ENCODE peak calls at places on chromosomes 6 and 20, in four cellular contexts. One of them, this sample, is unnamed.

GRCh38 chr20:57993738-57994431 is 234.6 kb downstream of the ANKRD60 start:
- DNase-seq in H9: no peak
- DNase-seq in H1: no peak
- DNase-seq in neuronal stem cell: no peak
- DNase-seq in this sample: no peak

GRCh38 chr20:2133318-2134183 is 31.9 kb downstream of the STK35 start:
- DNase-seq in H9: no peak
- DNase-seq in H1: no peak
- DNase-seq in neuronal stem cell: peak; percentile 44
- DNase-seq in this sample: peak; percentile 90

GRCh38 chr6:10640402-10640801 is 54.0 kb downstream of the C6orf52 start:
- DNase-seq in H9: no peak
- DNase-seq in H1: no peak
- DNase-seq in neuronal stem cell: no peak
- DNase-seq in this sample: no peak

GRCh38 chr6:157335829-157336228 is 12.5 kb upstream of the TMEM242 start:
- DNase-seq in H9: peak; percentile 34
- DNase-seq in H1: no peak
- DNase-seq in neuronal stem cell: no peak
- DNase-seq in this sample: no peak

GRCh38 chr6:72084992-72085569 is 198.7 kb downstream of the RIMS1 start:
- DNase-seq in H9: no peak
- DNase-seq in H1: no peak
- DNase-seq in neuronal stem cell: peak; percentile 15
- DNase-seq in this sample: peak; percentile 22

GRCh38 chr6:73394577-73395354 is at the start of gene DDX43:
- DNase-seq in H9: peak; percentile 65
- DNase-seq in H1: peak; percentile 51
- DNase-seq in neuronal stem cell: no peak
- DNase-seq in this sample: no peak

GRCh38 chr6:33958208-33958862 is 154.5 kb upstream of the MLN start:
- DNase-seq in H9: peak; percentile 68
- DNase-seq in H1: peak; percentile 82
- DNase-seq in neuronal stem cell: peak; percentile 43
- DNase-seq in this sample: no peak

GRCh38 chr6:160132776-160133338 is 11.2 kb downstream of the SLC22A1 start:
- DNase-seq in H9: no peak
- DNase-seq in H1: no peak
- DNase-seq in neuronal stem cell: no peak
- DNase-seq in this sample: no peak

GRCh38 chr6:169831450-169832246 is 80.2 kb downstream of the ERMARD start:
- DNase-seq in H9: peak; percentile 93
- DNase-seq in H1: peak; percentile 97
- DNase-seq in neuronal stem cell: peak; percentile 82
- DNase-seq in this sample: peak; percentile 47

GRCh38 chr20:52219441-52219840 is 27.9 kb upstream of the ZFP64 start:
- DNase-seq in H9: peak; percentile 36
- DNase-seq in H1: no peak
- DNase-seq in neuronal stem cell: no peak
- DNase-seq in this sample: peak; percentile 15

GRCh38 chr6:14117158-14118090 is at the start of gene CD83:
- DNase-seq in H9: peak; percentile 69
- DNase-seq in H1: peak; percentile 68
- DNase-seq in neuronal stem cell: peak; percentile 37
- DNase-seq in this sample: peak; percentile 75

GRCh38 chr6:1551236-1551635 is 58.5 kb upstream of the FOXC1 start:
- DNase-seq in H9: no peak
- DNase-seq in H1: no peak
- DNase-seq in neuronal stem cell: no peak
- DNase-seq in this sample: no peak

GRCh38 chr6:20669571-20670314 is 135.5 kb downstream of the CDKAL1 start:
- DNase-seq in H9: no peak
- DNase-seq in H1: no peak
- DNase-seq in neuronal stem cell: no peak
- DNase-seq in this sample: peak; percentile 41

GRCh38 chr20:51329845-51330244 is 212.7 kb downstream of the NFATC2 start:
- DNase-seq in H9: no peak
- DNase-seq in H1: no peak
- DNase-seq in neuronal stem cell: no peak
- DNase-seq in this sample: no peak

GRCh38 chr6:44256291-44257006 is 879 bp downstream of the SLC35B2 start:
- DNase-seq in H9: peak; percentile 62
- DNase-seq in H1: peak; percentile 60
- DNase-seq in neuronal stem cell: no peak
- DNase-seq in this sample: no peak

GRCh38 chr6:43491750-43492661 is 14.6 kb downstream of the TJAP1 start:
- DNase-seq in H9: no peak
- DNase-seq in H1: no peak
- DNase-seq in neuronal stem cell: no peak
- DNase-seq in this sample: no peak

GRCh38 chr6:112149719-112150263 is 62.4 kb downstream of the FAM229B start:
- DNase-seq in H9: no peak
- DNase-seq in H1: no peak
- DNase-seq in neuronal stem cell: no peak
- DNase-seq in this sample: peak; percentile 78

GRCh38 chr20:53805895-53806384 is 212.3 kb upstream of the ZNF217 start:
- DNase-seq in H9: no peak
- DNase-seq in H1: no peak
- DNase-seq in neuronal stem cell: no peak
- DNase-seq in this sample: peak; percentile 67

GRCh38 chr6:85865665-85866372 is 223.1 kb upstream of the SYNCRIP start:
- DNase-seq in H9: no peak
- DNase-seq in H1: no peak
- DNase-seq in neuronal stem cell: no peak
- DNase-seq in this sample: peak; percentile 65

GRCh38 chr6:136426627-136427377 is 123.4 kb downstream of the MAP7 start:
- DNase-seq in H9: no peak
- DNase-seq in H1: no peak
- DNase-seq in neuronal stem cell: no peak
- DNase-seq in this sample: no peak

GRCh38 chr6:15443119-15443518 is 197.2 kb downstream of the JARID2 start:
- DNase-seq in H9: no peak
- DNase-seq in H1: no peak
- DNase-seq in neuronal stem cell: no peak
- DNase-seq in this sample: peak; percentile 95

GRCh38 chr6:78607188-78607587 is 260.2 kb upstream of the IRAK1BP1 start:
- DNase-seq in H9: no peak
- DNase-seq in H1: no peak
- DNase-seq in neuronal stem cell: no peak
- DNase-seq in this sample: peak; percentile 76

GRCh38 chr6:12968839-12969558 is 252.4 kb downstream of the PHACTR1 start:
- DNase-seq in H9: no peak
- DNase-seq in H1: no peak
- DNase-seq in neuronal stem cell: no peak
- DNase-seq in this sample: no peak

GRCh38 chr6:130973521-130974277 is 89.3 kb downstream of the EPB41L2 start:
- DNase-seq in H9: no peak
- DNase-seq in H1: no peak
- DNase-seq in neuronal stem cell: no peak
- DNase-seq in this sample: no peak

GRCh38 chr6:95293257-95293656 is 284.1 kb upstream of the MANEA start:
- DNase-seq in H9: no peak
- DNase-seq in H1: no peak
- DNase-seq in neuronal stem cell: no peak
- DNase-seq in this sample: no peak

GRCh38 chr6:5025911-5026819 is 22.3 kb upstream of the RPP40 start:
- DNase-seq in H9: peak; percentile 76
- DNase-seq in H1: peak; percentile 71
- DNase-seq in neuronal stem cell: peak; percentile 58
- DNase-seq in this sample: peak; percentile 78

GRCh38 chr20:8020314-8021079 is 936 bp upstream of the TMX4 start:
- DNase-seq in H9: no peak
- DNase-seq in H1: no peak
- DNase-seq in neuronal stem cell: no peak
- DNase-seq in this sample: peak; percentile 46

GRCh38 chr20:63484651-63485403 is 12.4 kb upstream of the KCNQ2 start:
- DNase-seq in H9: no peak
- DNase-seq in H1: no peak
- DNase-seq in neuronal stem cell: no peak
- DNase-seq in this sample: no peak

GRCh38 chr20:63484236-63484635 is 11.8 kb upstream of the KCNQ2 start:
- DNase-seq in H9: no peak
- DNase-seq in H1: no peak
- DNase-seq in neuronal stem cell: no peak
- DNase-seq in this sample: no peak

GRCh38 chr20:63487116-63487764 is 11.6 kb downstream of the EEF1A2 start:
- DNase-seq in H9: no peak
- DNase-seq in H1: peak; percentile 52
- DNase-seq in neuronal stem cell: no peak
- DNase-seq in this sample: no peak

GRCh38 chr20:63487781-63488241 is 11.1 kb downstream of the EEF1A2 start:
- DNase-seq in H9: no peak
- DNase-seq in H1: peak; percentile 54
- DNase-seq in neuronal stem cell: no peak
- DNase-seq in this sample: no peak

DNA sequence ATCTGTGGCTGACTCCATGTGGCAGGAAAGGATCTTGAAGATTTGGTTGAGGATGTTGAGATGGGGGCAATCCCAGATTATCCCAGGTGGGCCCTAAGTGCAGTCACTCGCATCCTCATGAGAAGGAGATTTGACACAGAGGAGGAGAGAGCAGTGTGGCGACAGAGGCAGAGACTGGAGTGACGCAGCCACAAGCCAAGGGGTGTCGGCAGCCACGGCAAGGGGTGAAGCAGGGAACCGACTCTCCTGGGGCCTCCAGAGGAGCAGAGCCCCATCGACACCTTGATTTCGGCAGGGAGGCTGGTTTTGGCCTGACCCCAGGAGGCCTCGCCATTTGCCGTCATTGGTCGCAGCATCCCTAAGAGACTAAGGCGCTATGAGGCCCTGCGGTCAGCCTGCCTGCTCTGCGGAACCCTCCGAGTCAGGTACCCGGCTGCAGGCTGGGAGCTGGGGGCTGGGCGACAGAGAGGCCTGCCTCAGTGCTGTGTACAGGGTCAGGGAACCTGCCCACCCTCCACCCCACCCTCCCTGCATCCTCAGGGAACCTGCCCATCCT is 12.5 kb downstream of the EEF1A2 start:
- DNase-seq in H9: no peak
- DNase-seq in H1: no peak
- DNase-seq in neuronal stem cell: no peak
- DNase-seq in this sample: no peak
- H3K27ac ChIP-seq in H9: no peak overlapping the region
- H3K27ac ChIP-seq in H1: no peak overlapping the region
- H3K27ac ChIP-seq in neuronal stem cell: no peak overlapping the region
- H3K27ac ChIP-seq in this sample: no peak overlapping the region

GRCh38 chr6:52512199-52512598 is 64.7 kb downstream of the TRAM2 start:
- DNase-seq in H9: no peak
- DNase-seq in H1: no peak
- DNase-seq in neuronal stem cell: no peak
- DNase-seq in this sample: peak; percentile 93

GRCh38 chr6:52509281-52510212 is 67.3 kb downstream of the TRAM2 start:
- DNase-seq in H9: no peak
- DNase-seq in H1: no peak
- DNase-seq in neuronal stem cell: no peak
- DNase-seq in this sample: no peak

GRCh38 chr6:52511572-52512151 is 65.2 kb downstream of the TRAM2 start:
- DNase-seq in H9: no peak
- DNase-seq in H1: no peak
- DNase-seq in neuronal stem cell: no peak
- DNase-seq in this sample: peak; percentile 50

GRCh38 chr6:52510213-52510562 is 66.7 kb downstream of the TRAM2 start:
- DNase-seq in H9: no peak
- DNase-seq in H1: no peak
- DNase-seq in neuronal stem cell: no peak
- DNase-seq in this sample: no peak

GRCh38 chr6:52511163-52511562 is 65.7 kb downstream of the TRAM2 start:
- DNase-seq in H9: no peak
- DNase-seq in H1: no peak
- DNase-seq in neuronal stem cell: no peak
- DNase-seq in this sample: no peak
- H2BK12ac ChIP-seq in H9: no peak overlapping the region
- H2BK12ac ChIP-seq in H1: no peak overlapping the region
- H2BK12ac ChIP-seq in neuronal stem cell: no peak overlapping the region
- H2BK12ac ChIP-seq in this sample: peak overlapping the region; percentile 65

DNA sequence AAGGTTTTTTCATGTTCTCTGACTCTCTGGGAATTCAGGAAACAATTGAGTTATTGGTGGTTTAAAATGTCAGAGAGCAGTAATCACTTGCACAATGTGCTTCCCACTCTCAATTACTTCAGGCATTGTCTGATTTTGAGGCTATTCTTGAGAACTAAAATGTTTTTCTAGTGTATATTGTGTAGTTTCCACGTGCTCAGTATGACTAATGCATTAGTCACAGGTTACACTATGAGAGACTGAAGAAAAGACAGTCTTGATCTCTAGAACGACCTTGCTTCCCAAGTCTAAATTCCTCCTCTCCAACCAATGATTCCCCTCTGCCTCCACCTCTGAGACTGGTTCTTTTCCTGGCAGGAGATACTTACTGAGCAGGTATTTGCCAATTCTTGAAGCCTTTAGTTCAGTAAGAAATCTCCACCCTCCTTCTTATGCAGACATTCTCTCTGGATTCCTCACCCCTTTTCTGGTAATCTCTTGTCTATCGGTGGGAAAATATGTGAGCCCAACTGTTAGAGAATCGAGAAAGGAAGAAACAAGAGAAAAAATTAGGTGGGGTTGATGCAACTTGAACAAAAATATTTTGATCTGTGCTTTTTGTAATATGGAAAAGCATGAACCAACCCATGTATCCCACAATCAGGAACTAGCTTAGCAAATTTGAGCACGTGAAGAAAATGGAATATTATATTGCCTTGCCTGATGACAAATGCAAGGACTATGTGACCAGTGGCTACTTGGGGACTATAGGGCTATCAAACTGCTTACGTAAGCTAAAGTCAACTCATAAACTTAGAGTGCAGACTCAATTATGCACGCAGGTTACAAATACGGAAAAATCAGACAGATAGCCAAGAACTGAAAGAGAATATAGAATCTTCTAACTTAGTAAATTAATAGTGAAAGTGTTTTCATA is 61.1 kb upstream of the SLC22A16 start:
- DNase-seq in H9: no peak
- DNase-seq in H1: no peak
- DNase-seq in neuronal stem cell: no peak
- DNase-seq in this sample: peak; percentile 96
- H2BK15ac ChIP-seq in H9: no peak overlapping the region
- H2BK15ac ChIP-seq in H1: no peak overlapping the region
- H2BK15ac ChIP-seq in neuronal stem cell: no peak overlapping the region
- H2BK15ac ChIP-seq in this sample: no peak overlapping the region

GRCh38 chr20:24458441-24458840 is 11.0 kb upstream of the SYNDIG1 start:
- DNase-seq in H9: no peak
- DNase-seq in H1: no peak
- DNase-seq in neuronal stem cell: no peak
- DNase-seq in this sample: no peak
- H3K27ac ChIP-seq in H9: no peak overlapping the region
- H3K27ac ChIP-seq in H1: no peak overlapping the region
- H3K27ac ChIP-seq in neuronal stem cell: no peak overlapping the region
- H3K27ac ChIP-seq in this sample: no peak overlapping the region

This sample was measured in mesenchymal stem cell.